ENCODE peak calls at places on chromosomes 16 and 17, in six cellular contexts. Z is left lobe of liver; S is activated CD8-positive, alpha-beta memory T cell treated with anti-CD3 and anti-CD28 coated beads, Interleukin-2, amount 10 ng/mL, durations not matched to agents 7 days and 5 days; X is CD8-positive, alpha-beta T cell; G is Right ventricle myocardium superior; F is activated T-cell treated with anti-CD3 and anti-CD28 coated beads, Interleukin-2, amount 50 U/mL, for 72 hours. U is an unnamed sample.

GRCh38 chr16:67548265-67549126 is 13.8 kb upstream of the CTCF start:
- ATAC-seq in S (peak), G (no peak), Z (no peak), X (no peak), F (peak), U (peak)

GRCh38 chr16:23893976-23894375 is 58.2 kb downstream of the PRKCB start:
- ATAC-seq in F (no peak), Z (no peak), S (no peak), X (no peak), G (no peak), U (no peak)

GRCh38 chr17:76204277-76204676 is 36.0 kb downstream of the RNF157 start:
- ATAC-seq in G (no peak), X (no peak), S (no peak), F (no peak), Z (no peak), U (no peak)

GRCh38 chr17:78751447-78752067 is 30.5 kb downstream of the CYTH1 start:
- ATAC-seq in Z (peak), F (no peak), S (no peak), G (no peak), X (no peak), U (no peak)

GRCh38 chr16:53848950-53849349 is 145.0 kb downstream of the FTO start:
- ATAC-seq in X (no peak), S (no peak), Z (no peak), G (no peak), F (no peak), U (no peak)

GRCh38 chr16:1781758-1782407 is 488 bp downstream of the SPSB3 start:
- ATAC-seq in S (no peak), F (peak), G (peak), X (peak), Z (peak), U (peak)

GRCh38 chr17:226108-226772 is 44.8 kb upstream of the DOC2B start:
- ATAC-seq in X (no peak), Z (no peak), G (no peak), S (no peak), F (no peak), U (no peak)

GRCh38 chr16:89319883-89320716 is 102.6 kb downstream of the ZNF778 start:
- ATAC-seq in Z (peak), G (peak), F (peak), X (no peak), S (peak), U (peak)

GRCh38 chr17:53792451-53792850 is 30.3 kb upstream of the KIF2B start:
- ATAC-seq in S (no peak), F (no peak), Z (no peak), X (no peak), G (no peak), U (no peak)

GRCh38 chr16:66690106-66690847 is 6.3 kb downstream of the CMTM4 start:
- ATAC-seq in Z (peak), G (no peak), X (no peak), F (no peak), S (no peak), U (no peak)

GRCh38 chr17:16997514-16998429 is 25.9 kb upstream of the TNFRSF13B start:
- ATAC-seq in F (peak), S (no peak), G (no peak), Z (peak), X (no peak), U (no peak)

GRCh38 chr17:78622491-78623265 is 45.5 kb upstream of the DNAH17 start:
- ATAC-seq in X (no peak), F (no peak), S (no peak), G (no peak), Z (no peak), U (no peak)

GRCh38 chr17:700504-701094 is 14.0 kb downstream of the VPS53 start:
- ATAC-seq in X (peak), S (peak), G (no peak), F (peak), Z (peak), U (peak)

GRCh38 chr16:88589441-88589840 is 19.2 kb downstream of the ZC3H18 start:
- ATAC-seq in F (peak), G (no peak), S (peak), Z (no peak), X (no peak), U (no peak)

GRCh38 chr16:75012380-75013081 is 13.7 kb downstream of the ZNRF1 start:
- ATAC-seq in X (no peak), G (peak), S (peak), Z (no peak), F (peak), U (no peak)

GRCh38 chr17:71360301-71360700 is 760.5 kb upstream of the SOX9 start:
- ATAC-seq in X (no peak), F (no peak), G (no peak), Z (no peak), S (no peak), U (peak)

GRCh38 chr17:83086197-83086880 is 6.9 kb downstream of the METRNL start:
- ATAC-seq in Z (no peak), F (no peak), G (no peak), S (no peak), X (no peak), U (no peak)

GRCh38 chr17:15409721-15410247 is 57.6 kb downstream of the CDRT4 start:
- ATAC-seq in F (no peak), G (peak), X (no peak), S (no peak), Z (no peak), U (peak)

GRCh38 chr17:76946772-76947135 is 78.5 kb downstream of the MGAT5B start:
- ATAC-seq in S (no peak), X (no peak), F (no peak), G (no peak), Z (no peak), U (no peak)

GRCh38 chr16:12027091-12027490 is 50.6 kb downstream of the SNX29 start:
- ATAC-seq in X (peak), F (no peak), Z (no peak), G (no peak), S (no peak), U (peak)

GRCh38 chr17:1907818-1908698 is 78.3 kb downstream of the RPA1 start:
- ATAC-seq in F (peak), S (peak), X (peak), G (peak), Z (peak), U (peak)

GRCh38 chr16:19850131-19850817 is 34.4 kb downstream of the GPRC5B start:
- ATAC-seq in G (no peak), F (no peak), X (no peak), Z (no peak), S (no peak), U (no peak)

GRCh38 chr16:14325921-14326401 is 254.8 kb downstream of the MRTFB start:
- ATAC-seq in S (no peak), F (no peak), X (no peak), Z (peak), G (peak), U (no peak)

GRCh38 chr16:54846761-54847160 is 83.9 kb upstream of the IRX5 start:
- ATAC-seq in X (no peak), S (no peak), G (no peak), Z (no peak), F (no peak), U (peak)

GRCh38 chr16:9125658-9126492 is 34.4 kb downstream of the HAPSTR1 start:
- ATAC-seq in F (no peak), Z (peak), S (no peak), G (no peak), X (peak), U (no peak)

GRCh38 chr16:30867747-30868146 is 26.1 kb downstream of the BCL7C start:
- ATAC-seq in Z (no peak), F (no peak), G (no peak), S (no peak), X (no peak), U (no peak)

GRCh38 chr16:83789642-83790401 is 18.0 kb upstream of the HSBP1 start:
- ATAC-seq in Z (no peak), S (no peak), F (no peak), G (no peak), X (no peak), U (no peak)

U was measured in esophagus mucosa.